ENCODE peak calls at places on chromosomes 4 and X, in five cellular contexts. G is lower leg skin, C is ovary, L is fibroblast of lung, H is neural progenitor cell. F is an unnamed sample.

GRCh38 chr4:88706574-88706973 is 8.9 kb upstream of the NAP1L5 start:
- DNase-seq in L (peak; percentile 82), C (peak; percentile 36), G (no peak), H (peak; percentile 45), F (no peak)

GRCh38 chr4:146192060-146192459 is 16.5 kb downstream of the LSM6 start:
- DNase-seq in L (peak; percentile 24), C (no peak), H (no peak), G (no peak), F (no peak)

GRCh38 chr4:106238819-106239420 is 77.1 kb downstream of the TBCK start:
- DNase-seq in L (peak; percentile 39), H (peak; percentile 47), G (no peak), C (no peak), F (no peak)

GRCh38 chrX:39144323-39144722 is 343.1 kb downstream of the MID1IP1 start:
- DNase-seq in C (no peak), H (no peak), L (no peak), G (no peak), F (no peak)

GRCh38 chr4:35358001-35358584 is 886.2 kb downstream of the ARAP2 start:
- DNase-seq in H (peak; percentile 4), G (no peak), L (no peak), C (no peak), F (no peak)

GRCh38 chr4:19927381-19927780 is 324.3 kb upstream of the SLIT2 start:
- DNase-seq in H (no peak), C (no peak), L (no peak), G (no peak), F (no peak)

GRCh38 chrX:113422323-113422722 is 581.7 kb upstream of the AMOT start:
- DNase-seq in H (no peak), G (no peak), C (no peak), L (no peak), F (no peak)

GRCh38 chr4:6471303-6472007 is 959 bp downstream of the PPP2R2C start:
- DNase-seq in H (peak; percentile 34), C (no peak), G (peak; percentile 70), L (no peak), F (no peak)

GRCh38 chrX:44785652-44786051 is 58.2 kb upstream of the DUSP21 start:
- DNase-seq in H (no peak), C (no peak), L (peak; percentile 71), G (no peak), F (no peak)

GRCh38 chr4:121146530-121146929 is 17.6 kb downstream of the TNIP3 start:
- DNase-seq in G (no peak), L (no peak), C (no peak), H (no peak), F (no peak)

GRCh38 chr4:306551-306961 is 1.3 kb upstream of the ZNF732 start:
- DNase-seq in G (no peak), H (no peak), L (no peak), C (no peak), F (no peak)

GRCh38 chr4:181194096-181194495 is 1049.1 kb upstream of the TENM3 start:
- DNase-seq in C (no peak), G (no peak), L (no peak), H (no peak), F (no peak)

GRCh38 chr4:98685225-98686045 is 27.0 kb upstream of the TSPAN5 start:
- DNase-seq in L (no peak), H (no peak), G (no peak), C (no peak), F (no peak)

GRCh38 chr4:125140966-125141495 is 173.7 kb upstream of the FAT4 start:
- DNase-seq in G (no peak), C (no peak), H (no peak), L (peak; percentile 19), F (no peak)

GRCh38 chrX:13688384-13688771 is 550 bp upstream of the RAB9A start:
- DNase-seq in H (no peak), L (no peak), C (no peak), G (no peak), F (no peak)

GRCh38 chrX:43882294-43882681 is at the start of gene MAOB:
- DNase-seq in C (peak; percentile 62), G (no peak), L (no peak), H (peak; percentile 58), F (peak; percentile 80)

GRCh38 chrX:70324326-70324725 is 34.4 kb downstream of the KIF4A start:
- DNase-seq in L (no peak), H (no peak), G (no peak), C (no peak), F (no peak)

GRCh38 chrX:22800360-22800759 is 199.4 kb upstream of the DDX53 start:
- DNase-seq in C (no peak), G (no peak), L (peak; percentile 91), H (no peak), F (no peak)

GRCh38 chr4:6338951-6339817 is 69.5 kb downstream of the WFS1 start:
- DNase-seq in C (no peak), L (no peak), G (no peak), H (no peak), F (no peak)

GRCh38 chr4:175470141-175470540 is 341.9 kb downstream of the GPM6A start:
- DNase-seq in C (no peak), H (no peak), G (no peak), L (no peak), F (no peak)

GRCh38 chrX:153469811-153470410 is 465 bp downstream of the HAUS7 start:
- DNase-seq in L (no peak), H (peak; percentile 66), C (no peak), G (no peak), F (peak; percentile 47)
- TF ChIP-seq CTCF in L (no peak), H (peak; percentile 13), C (peak; percentile 16), G (no peak), F (no peak)

GRCh38 chrX:25034889-25035288 is 19.1 kb upstream of the ARX start:
- DNase-seq in C (no peak), H (peak; percentile 60), L (peak; percentile 28), G (no peak), F (no peak)
- TF ChIP-seq CTCF in C (no peak), H (peak; percentile 68), L (peak; percentile 7), G (no peak), F (peak; percentile 23)

DNA sequence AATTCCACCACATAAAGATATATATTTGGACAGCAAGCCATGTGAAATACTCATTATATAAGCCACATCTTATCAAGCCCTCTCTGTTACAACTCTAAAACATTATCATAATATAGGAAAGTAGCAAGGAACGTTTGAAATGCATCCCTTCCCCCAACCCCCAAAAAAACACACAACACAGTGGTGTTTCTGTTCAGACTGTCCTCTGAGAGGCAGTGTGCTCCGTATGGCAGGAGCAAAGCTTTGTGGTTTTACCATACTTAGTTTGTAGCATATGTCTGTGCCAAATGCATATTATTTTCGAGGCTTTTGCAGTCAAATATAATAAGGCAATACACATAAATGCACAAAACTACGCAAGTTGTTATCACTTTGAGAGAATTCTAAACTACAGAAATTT is 194.2 kb downstream of the RAPGEF2 start:
- DNase-seq in G (no peak), L (peak; percentile 33), C (no peak), H (no peak), F (no peak)
- TF ChIP-seq CTCF in G (no peak), L (no peak), C (no peak), H (no peak), F (no peak)

DNA sequence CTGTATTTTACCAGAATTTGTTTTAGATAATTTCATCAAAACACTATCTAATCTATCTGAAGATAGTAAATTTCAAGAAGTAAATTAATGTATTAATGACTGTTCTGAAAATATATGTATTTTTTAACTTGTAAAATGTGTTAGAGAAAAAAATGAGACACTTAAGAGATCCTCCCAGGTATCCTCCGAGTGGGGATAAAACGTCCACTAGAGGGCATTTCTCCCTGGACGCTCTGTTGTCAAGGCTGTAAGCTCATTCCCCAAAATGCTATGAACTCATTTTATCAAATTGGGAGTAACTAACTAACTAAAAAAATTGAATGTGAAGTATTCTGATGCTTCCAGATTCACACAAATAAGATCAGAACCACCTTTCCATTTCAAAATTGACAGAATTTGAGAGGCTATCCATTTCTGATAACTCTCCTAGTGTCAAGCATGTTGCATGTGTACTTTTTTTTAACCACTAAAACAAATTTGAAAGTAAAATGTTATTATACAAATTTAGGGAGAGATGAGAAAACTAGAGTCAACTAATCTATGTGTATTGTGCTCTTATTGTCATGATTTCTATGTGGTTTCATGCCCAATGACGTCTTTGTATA is 337.3 kb upstream of the HS3ST1 start:
- DNase-seq in G (no peak), H (peak; percentile 64), L (peak; percentile 51), C (no peak), F (no peak)
- TF ChIP-seq CTCF in G (no peak), H (peak; percentile 81), L (peak; percentile 54), C (peak; percentile 17), F (peak; percentile 83)

GRCh38 chrX:133926809-133927208 is 58.6 kb downstream of the GPC3 start:
- DNase-seq in C (no peak), L (no peak), G (no peak), H (no peak), F (no peak)
- TF ChIP-seq CTCF in C (no peak), L (no peak), G (no peak), H (peak; percentile 14), F (no peak)

DNA sequence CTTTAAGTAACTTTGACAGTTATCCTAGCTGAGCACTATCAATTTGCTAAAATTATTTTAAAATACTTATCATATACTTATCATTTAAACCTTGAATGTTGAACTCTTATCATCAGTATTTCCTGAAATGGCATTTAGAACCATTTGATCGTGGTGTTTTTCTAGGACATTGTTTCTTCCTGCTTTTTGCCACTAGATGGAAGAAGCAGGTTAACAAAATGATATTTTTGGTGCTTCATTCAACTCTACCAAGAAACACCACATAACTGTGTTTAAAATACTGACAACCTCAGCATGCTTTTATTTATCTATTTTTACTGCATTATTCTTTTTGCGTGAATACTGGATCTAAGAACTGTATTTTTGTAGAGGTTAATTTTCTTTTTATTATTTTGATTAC is 44.6 kb downstream of the C4orf33 start:
- DNase-seq in C (no peak), L (peak; percentile 2), H (no peak), G (no peak), F (no peak)
- TF ChIP-seq CTCF in C (no peak), L (no peak), H (no peak), G (no peak), F (peak; percentile 33)

GRCh38 chrX:40189621-40190020 is 91.9 kb upstream of the BCOR start:
- DNase-seq in L (no peak), H (no peak), C (no peak), G (no peak), F (no peak)
- TF ChIP-seq CTCF in L (no peak), H (no peak), C (no peak), G (no peak), F (no peak)

DNA sequence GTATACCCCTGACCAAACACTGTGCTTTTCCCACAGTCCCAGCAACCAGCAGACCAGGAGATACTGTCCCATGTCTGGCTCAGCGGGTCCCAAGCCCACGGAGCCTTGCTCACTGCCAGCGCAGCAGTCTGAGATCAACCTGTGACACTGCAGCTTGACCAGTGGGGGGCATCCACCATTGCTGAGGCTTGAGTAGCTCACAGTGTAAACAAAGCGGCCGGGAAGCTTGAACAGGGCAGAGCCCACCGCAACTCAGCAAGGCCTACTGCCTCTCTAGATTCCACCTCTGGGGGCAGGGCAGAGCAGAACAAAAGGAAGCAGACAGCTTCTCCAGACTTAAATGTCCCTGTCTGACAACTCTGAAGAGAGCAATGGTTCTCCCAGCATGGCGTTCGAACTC is 58.1 kb downstream of the SLC10A6 start:
- DNase-seq in L (no peak), H (peak; percentile 3), G (no peak), C (no peak), F (no peak)
- TF ChIP-seq CTCF in L (no peak), H (peak; percentile 4), G (no peak), C (no peak), F (no peak)

F was measured in right lobe of liver.